ENCODE peak calls at places on chromosomes 12 and 14, in five cellular contexts. P is endothelial cell of umbilical vein, J is transverse colon, L is SK-N-SH, V is GM23338. A is an unnamed sample.

GRCh38 chr12:124481772-124482566 is 85.4 kb downstream of the NCOR2 start:
- DNase-seq in P (no peak), J (peak), L (no peak), V (no peak), A (no peak)

GRCh38 chr12:117671734-117672133 is 297.1 kb downstream of the KSR2 start:
- DNase-seq in P (peak), J (no peak), L (peak), V (peak), A (peak)

GRCh38 chr14:65412881-65413738 is 580 bp downstream of the FUT8 start:
- DNase-seq in P (peak), J (peak), L (peak), V (peak), A (no peak)

GRCh38 chr12:52876371-52876770 is 27.6 kb upstream of the KRT78 start:
- DNase-seq in P (no peak), J (peak), L (no peak), V (no peak), A (no peak)

GRCh38 chr14:64966976-64967375 is 5.2 kb downstream of the RAB15 start:
- DNase-seq in P (no peak), J (peak), L (no peak), V (no peak), A (no peak)

GRCh38 chr12:131203666-131204415 is 250.1 kb downstream of the ADGRD1 start:
- DNase-seq in P (no peak), J (no peak), L (peak), V (no peak), A (no peak)

GRCh38 chr12:5429741-5430557 is 2.0 kb upstream of the NTF3 start:
- DNase-seq in P (no peak), J (no peak), L (no peak), V (peak), A (no peak)

GRCh38 chr14:20632831-20633771 is 8.4 kb downstream of the OR6S1 start:
- DNase-seq in P (peak), J (peak), L (peak), V (peak), A (peak)

GRCh38 chr12:47870175-47870781 is 34.5 kb downstream of the VDR start:
- DNase-seq in P (no peak), J (peak), L (peak), V (peak), A (no peak)

GRCh38 chr12:64171715-64172114 is 50.4 kb downstream of the KICS2 start:
- DNase-seq in P (peak), J (no peak), L (no peak), V (no peak), A (no peak)

GRCh38 chr14:50800032-50800431 is 30.9 kb downstream of the NIN start:
- DNase-seq in P (peak), J (no peak), L (no peak), V (no peak), A (no peak)

GRCh38 chr14:55532645-55533309 is 47.2 kb upstream of the KTN1 start:
- DNase-seq in P (no peak), J (no peak), L (no peak), V (peak), A (no peak)

GRCh38 chr14:83133986-83134664 is 1600.5 kb upstream of the SEL1L start:
- DNase-seq in P (no peak), J (no peak), L (no peak), V (no peak), A (no peak)

GRCh38 chr12:57771271-57771872 is 533 bp downstream of the METTL1 start:
- DNase-seq in P (no peak), J (peak), L (peak), V (peak), A (peak)

GRCh38 chr12:132827763-132828703 is 636 bp downstream of the GOLGA3 start:
- DNase-seq in P (peak), J (peak), L (no peak), V (peak), A (no peak)

GRCh38 chr12:31756977-31757420 is 28.2 kb upstream of the AMN1 start:
- DNase-seq in P (peak), J (peak), L (no peak), V (no peak), A (no peak)

GRCh38 chr12:15882055-15882971 is at the start of gene STRAP:
- DNase-seq in P (peak), J (peak), L (peak), V (peak), A (peak)

GRCh38 chr12:121773011-121773777 is 20.3 kb downstream of the RHOF start:
- DNase-seq in P (peak), J (peak), L (peak), V (peak), A (peak)

GRCh38 chr12:88432536-88433462 is 147.5 kb downstream of the KITLG start:
- DNase-seq in P (no peak), J (no peak), L (no peak), V (no peak), A (no peak)

GRCh38 chr14:75418779-75419768 is 8.7 kb upstream of the JDP2 start:
- DNase-seq in P (no peak), J (peak), L (no peak), V (peak), A (peak)

GRCh38 chr14:79543966-79544365 is 667.3 kb downstream of the DIO2 start:
- DNase-seq in P (peak), J (no peak), L (peak), V (peak), A (no peak)

GRCh38 chr12:41910578-41911331 is 233.9 kb downstream of the GXYLT1 start:
- DNase-seq in P (no peak), J (no peak), L (no peak), V (no peak), A (no peak)

GRCh38 chr12:95674631-95675030 is 115.9 kb downstream of the NTN4 start:
- DNase-seq in P (peak), J (no peak), L (peak), V (no peak), A (no peak)

GRCh38 chr14:58862421-58862820 is 224.7 kb downstream of the DACT1 start:
- DNase-seq in P (no peak), J (no peak), L (no peak), V (no peak), A (no peak)

GRCh38 chr14:51116682-51117081 is 21.8 kb upstream of the TRIM9 start:
- DNase-seq in P (no peak), J (no peak), L (no peak), V (no peak), A (no peak)

GRCh38 chr12:4217091-4217490 is 56.5 kb upstream of the CCND2 start:
- DNase-seq in P (no peak), J (no peak), L (no peak), V (no peak), A (no peak)

GRCh38 chr12:120902846-120903381 is 1.2 kb downstream of the SPPL3 start:
- DNase-seq in P (peak), J (no peak), L (no peak), V (no peak), A (no peak)

GRCh38 chr14:24172261-24172860 is 481 bp downstream of the REC8 start:
- DNase-seq in P (no peak), J (no peak), L (peak), V (peak), A (no peak)
- TF ChIP-seq POLR2AphosphoS5 in P (no peak), J (no peak), L (no peak), V (no peak), A (no peak)

GRCh38 chr14:99188721-99189120 is 83.3 kb downstream of the BCL11B start:
- DNase-seq in P (no peak), J (no peak), L (peak), V (peak), A (no peak)

GRCh38 chr14:99186956-99187690 is 84.9 kb downstream of the BCL11B start:
- DNase-seq in P (no peak), J (no peak), L (no peak), V (no peak), A (no peak)

GRCh38 chr14:99187858-99188257 is 84.1 kb downstream of the BCL11B start:
- DNase-seq in P (no peak), J (no peak), L (no peak), V (no peak), A (no peak)

GRCh38 chr14:99190696-99191662 is 81.0 kb downstream of the BCL11B start:
- DNase-seq in P (no peak), J (no peak), L (no peak), V (peak), A (no peak)

DNA sequence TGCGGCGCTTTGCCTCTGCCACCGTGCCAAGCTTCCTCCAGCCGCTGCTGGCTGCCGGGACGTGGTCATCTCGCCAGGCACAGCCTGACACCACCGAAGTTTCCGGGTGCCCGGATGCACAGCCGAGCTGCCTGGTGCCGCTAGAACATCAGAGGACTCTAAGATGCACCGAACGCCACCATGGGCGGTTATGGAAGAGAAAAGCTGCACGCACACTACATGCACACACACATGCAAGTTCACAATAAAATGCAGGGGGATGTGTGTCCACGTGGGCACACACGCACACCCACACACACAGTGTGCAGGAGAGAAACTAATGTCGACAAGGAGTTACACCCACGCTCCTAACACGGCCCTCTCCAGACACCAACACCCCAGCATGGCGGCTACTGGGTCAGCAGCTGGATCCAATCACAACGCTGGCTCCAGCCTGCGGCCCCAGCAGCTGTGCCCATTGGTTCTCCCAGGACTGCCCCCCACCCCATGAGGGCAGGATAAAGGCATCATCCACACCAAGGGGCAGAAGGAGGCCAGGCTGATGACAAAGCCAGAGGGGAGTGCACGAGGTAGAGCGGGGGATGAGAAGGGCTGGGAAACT is 82.7 kb downstream of the BCL11B start:
- DNase-seq in P (no peak), J (no peak), L (no peak), V (no peak), A (no peak)
- TF ChIP-seq POLR2AphosphoS5 in P (no peak), J (no peak), L (no peak), V (no peak), A (no peak)

DNA sequence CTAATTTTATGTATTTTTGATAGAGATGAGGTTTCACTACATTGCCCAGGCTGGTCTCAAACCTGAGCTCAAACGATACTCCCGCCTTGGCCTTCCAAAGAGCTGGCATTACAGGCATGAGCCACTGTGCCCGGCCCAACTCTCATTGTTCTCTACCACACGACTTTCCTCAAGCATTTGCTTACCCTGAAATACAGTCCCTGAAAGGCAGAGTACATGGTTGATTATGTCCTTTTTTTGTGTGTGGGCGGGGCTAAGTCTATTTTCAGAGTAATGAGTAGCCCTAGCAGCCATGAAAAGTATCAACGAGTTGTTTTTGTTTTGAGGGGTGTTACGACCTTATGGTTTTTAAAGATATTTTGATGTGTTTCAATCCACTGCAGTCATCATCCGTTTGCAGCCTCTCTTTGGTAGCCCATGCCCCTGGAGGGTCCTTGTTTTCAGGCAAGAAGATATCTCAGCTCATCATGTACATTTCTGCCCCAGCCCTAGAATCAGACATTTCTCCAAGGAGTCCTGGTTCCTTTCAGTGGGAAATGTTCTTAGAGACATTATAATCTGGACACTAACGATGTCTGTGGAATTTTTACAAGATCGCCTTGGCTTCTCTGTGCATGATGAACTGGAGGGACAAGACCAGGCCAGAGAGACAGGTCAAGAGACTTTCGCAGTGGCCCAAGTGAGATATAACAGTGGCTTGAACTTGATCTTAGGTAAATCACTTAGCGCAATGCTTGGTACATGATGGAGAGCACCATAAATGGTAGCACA is 8.7 kb downstream of the ACACB start:
- DNase-seq in P (no peak), J (no peak), L (no peak), V (no peak), A (no peak)
- TF ChIP-seq POLR2AphosphoS5 in P (no peak), J (no peak), L (no peak), V (no peak), A (no peak)

GRCh38 chr12:51323966-51324895 is at the start of gene BIN2:
- DNase-seq in P (no peak), J (peak), L (no peak), V (no peak), A (peak)
- TF ChIP-seq POLR2AphosphoS5 in P (no peak), J (no peak), L (no peak), V (no peak), A (peak)

DNA sequence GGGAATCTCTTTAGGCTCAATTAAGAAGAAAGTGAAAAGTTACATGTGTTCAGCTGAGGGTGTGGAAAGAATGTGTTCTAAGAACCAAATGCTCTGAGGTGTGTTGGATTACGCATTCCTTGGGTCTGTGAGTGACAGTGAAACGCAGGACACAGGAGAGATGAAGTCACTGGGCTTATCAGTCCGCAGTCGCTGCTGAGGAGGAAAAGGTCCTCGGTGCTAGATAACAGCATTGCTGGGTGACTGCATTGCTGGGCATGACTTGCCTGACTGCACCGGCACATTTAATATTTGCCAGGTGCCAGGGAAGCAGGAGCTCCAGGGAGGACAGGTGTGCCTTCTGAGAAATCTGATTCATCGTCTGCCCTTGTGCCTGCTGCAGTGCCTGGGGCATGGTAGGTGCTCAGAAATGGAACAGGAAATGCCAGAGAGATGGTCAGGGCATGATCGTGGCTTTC is 64.4 kb upstream of the FZD10 start:
- DNase-seq in P (no peak), J (no peak), L (no peak), V (no peak), A (no peak)
- TF ChIP-seq POLR2AphosphoS5 in P (no peak), J (no peak), L (no peak), V (no peak), A (no peak)

GRCh38 chr12:7091171-7091570 is 1.1 kb downstream of the C1R start:
- DNase-seq in P (no peak), J (no peak), L (no peak), V (no peak), A (no peak)

GRCh38 chr12:7091660-7092228 is 501 bp downstream of the C1R start:
- DNase-seq in P (no peak), J (peak), L (no peak), V (peak), A (peak)

GRCh38 chr12:7093486-7093885 is 1.2 kb upstream of the C1R start:
- DNase-seq in P (no peak), J (no peak), L (no peak), V (no peak), A (no peak)

GRCh38 chr12:7092986-7093460 is 778 bp upstream of the C1R start:
- DNase-seq in P (no peak), J (no peak), L (no peak), V (no peak), A (no peak)

GRCh38 chr12:7092229-7092985 is at the start of gene C1R:
- DNase-seq in P (peak), J (peak), L (peak), V (peak), A (peak)
- TF ChIP-seq POLR2AphosphoS5 in P (no peak), J (peak), L (no peak), V (no peak), A (no peak)

GRCh38 chr12:12505544-12506501 is 56.8 kb downstream of the DUSP16 start:
- DNase-seq in P (peak), J (no peak), L (peak), V (no peak), A (peak)
- TF ChIP-seq POLR2AphosphoS5 in P (no peak), J (no peak), L (peak), V (no peak), A (no peak)

GRCh38 chr14:99601301-99601945 is 2.6 kb downstream of the CCDC85C start:
- DNase-seq in P (no peak), J (peak), L (no peak), V (no peak), A (no peak)
- TF ChIP-seq POLR2AphosphoS5 in P (no peak), J (peak), L (no peak), V (no peak), A (no peak)